ENCODE peak calls at places on chromosome 12, in four cellular contexts. One of them, this sample, is unnamed.

GRCh38 chr12:82817368-82817767 is 130.7 kb downstream of the TMTC2 start:
- DNase-seq in uterus: no peak
- DNase-seq in sigmoid colon: no peak
- DNase-seq in K562: no peak
- DNase-seq in this sample: no peak

GRCh38 chr12:55072093-55072492 is 52.3 kb downstream of the NEUROD4 start:
- DNase-seq in uterus: no peak
- DNase-seq in sigmoid colon: no peak
- DNase-seq in K562: peak
- DNase-seq in this sample: peak

GRCh38 chr12:123771261-123771660 is 9.2 kb downstream of the DNAH10 start:
- DNase-seq in sigmoid colon: no peak
- DNase-seq in K562: no peak
- DNase-seq in uterus: no peak
- DNase-seq in this sample: no peak

GRCh38 chr12:30928356-30929264 is 2.1 kb downstream of the TSPAN11 start:
- DNase-seq in uterus: no peak
- DNase-seq in K562: no peak
- DNase-seq in sigmoid colon: no peak
- DNase-seq in this sample: no peak

GRCh38 chr12:6890789-6891624 is 13.6 kb upstream of the LRRC23 start:
- DNase-seq in sigmoid colon: peak
- DNase-seq in K562: peak
- DNase-seq in uterus: peak
- DNase-seq in this sample: peak

GRCh38 chr12:69901141-69901900 is 76.3 kb downstream of the MYRFL start:
- DNase-seq in sigmoid colon: no peak
- DNase-seq in K562: no peak
- DNase-seq in uterus: no peak
- DNase-seq in this sample: no peak

GRCh38 chr12:82426081-82426480 is 67.8 kb downstream of the METTL25 start:
- DNase-seq in K562: no peak
- DNase-seq in sigmoid colon: no peak
- DNase-seq in uterus: no peak
- DNase-seq in this sample: no peak

GRCh38 chr12:66279127-66279712 is 23.1 kb upstream of the HELB start:
- DNase-seq in sigmoid colon: no peak
- DNase-seq in uterus: no peak
- DNase-seq in K562: peak
- DNase-seq in this sample: peak

GRCh38 chr12:124686001-124686884 is 118.8 kb upstream of the NCOR2 start:
- DNase-seq in uterus: no peak
- DNase-seq in sigmoid colon: no peak
- DNase-seq in K562: peak
- DNase-seq in this sample: peak

GRCh38 chr12:21642707-21643389 is 14.8 kb downstream of the LDHB start:
- DNase-seq in uterus: no peak
- DNase-seq in K562: no peak
- DNase-seq in sigmoid colon: no peak
- DNase-seq in this sample: no peak

GRCh38 chr12:32012249-32012785 is 53.1 kb downstream of the RESF1 start:
- DNase-seq in sigmoid colon: no peak
- DNase-seq in uterus: no peak
- DNase-seq in K562: no peak
- DNase-seq in this sample: no peak

GRCh38 chr12:100199347-100200136 is 1.1 kb upstream of the ACTR6 start:
- DNase-seq in uterus: peak
- DNase-seq in K562: peak
- DNase-seq in sigmoid colon: peak
- DNase-seq in this sample: peak
- TF ChIP-seq POLR2A in uterus: no peak
- TF ChIP-seq POLR2A in K562: peak
- TF ChIP-seq POLR2A in sigmoid colon: no peak
- TF ChIP-seq POLR2A in this sample: no peak

GRCh38 chr12:71312767-71313375 is 126.7 kb upstream of the LGR5 start:
- DNase-seq in sigmoid colon: no peak
- DNase-seq in uterus: no peak
- DNase-seq in K562: no peak
- DNase-seq in this sample: no peak
- TF ChIP-seq POLR2A in sigmoid colon: no peak
- TF ChIP-seq POLR2A in uterus: no peak
- TF ChIP-seq POLR2A in K562: no peak
- TF ChIP-seq POLR2A in this sample: no peak

DNA sequence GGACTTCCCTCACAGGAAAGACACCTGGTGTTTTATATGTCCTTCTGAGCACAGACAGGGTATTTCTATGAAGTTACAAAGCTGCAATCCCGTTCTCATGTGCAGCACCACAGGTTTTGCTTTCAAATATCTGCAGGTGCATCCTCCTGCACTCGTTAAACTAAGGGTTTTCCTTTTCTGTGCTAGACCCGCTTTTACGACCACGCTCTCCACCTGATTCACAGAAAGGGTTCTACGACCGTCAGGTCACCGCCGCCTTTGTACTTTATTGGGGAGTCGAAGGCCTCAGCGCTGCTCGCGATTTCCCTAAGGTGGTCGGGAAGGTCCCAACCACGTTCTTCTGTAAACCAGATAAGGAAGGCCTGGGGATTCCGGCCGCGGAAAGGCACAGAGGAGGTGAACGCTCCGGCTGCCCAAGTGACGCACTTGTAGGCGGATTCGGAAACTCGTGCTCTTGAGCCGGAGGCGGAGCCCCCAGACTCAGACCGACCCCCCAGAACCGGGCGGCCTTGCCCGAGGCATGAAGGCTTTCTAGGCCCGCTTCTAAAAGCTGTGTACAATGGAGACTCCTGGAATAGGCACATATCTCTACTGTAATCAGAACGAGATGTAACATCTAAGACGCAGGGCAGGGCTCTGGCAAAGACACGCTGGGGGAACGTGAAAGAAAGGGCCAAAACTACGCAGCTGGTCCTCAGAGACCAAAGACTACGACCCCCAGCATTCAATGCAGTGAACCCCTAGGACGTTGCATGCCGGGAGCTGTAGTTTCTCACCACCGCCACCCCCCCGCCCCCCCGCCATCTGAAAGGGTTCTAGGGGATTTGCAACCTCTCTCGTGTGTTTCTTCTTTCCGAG is 930 bp upstream of the HSP90B1 start:
- DNase-seq in uterus: peak
- DNase-seq in sigmoid colon: peak
- DNase-seq in K562: peak
- DNase-seq in this sample: peak
- TF ChIP-seq POLR2A in uterus: peak
- TF ChIP-seq POLR2A in sigmoid colon: peak
- TF ChIP-seq POLR2A in K562: peak
- TF ChIP-seq POLR2A in this sample: peak

DNA sequence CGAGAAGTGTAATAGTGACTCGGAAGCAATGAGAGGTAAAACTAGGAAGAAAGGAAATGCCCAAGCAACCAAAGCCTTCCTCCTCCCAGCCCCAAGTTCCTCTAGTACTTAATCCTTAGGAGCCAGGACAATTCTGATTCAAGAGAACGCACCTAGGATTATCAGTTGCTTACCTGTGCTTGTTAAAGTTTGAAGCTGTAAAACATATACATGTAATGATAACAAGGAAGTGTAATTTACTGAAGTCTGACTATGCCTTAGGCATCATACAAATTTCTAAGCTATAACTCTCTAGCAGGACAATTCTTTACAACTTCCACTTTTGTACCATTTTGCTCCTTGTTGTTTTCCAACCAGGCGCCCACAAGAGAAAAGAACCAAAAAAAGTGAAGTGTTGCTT is 92.8 kb upstream of the OSBPL8 start:
- DNase-seq in sigmoid colon: no peak
- DNase-seq in K562: no peak
- DNase-seq in uterus: no peak
- DNase-seq in this sample: no peak
- TF ChIP-seq POLR2A in sigmoid colon: no peak
- TF ChIP-seq POLR2A in K562: no peak
- TF ChIP-seq POLR2A in uterus: no peak
- TF ChIP-seq POLR2A in this sample: no peak

DNA sequence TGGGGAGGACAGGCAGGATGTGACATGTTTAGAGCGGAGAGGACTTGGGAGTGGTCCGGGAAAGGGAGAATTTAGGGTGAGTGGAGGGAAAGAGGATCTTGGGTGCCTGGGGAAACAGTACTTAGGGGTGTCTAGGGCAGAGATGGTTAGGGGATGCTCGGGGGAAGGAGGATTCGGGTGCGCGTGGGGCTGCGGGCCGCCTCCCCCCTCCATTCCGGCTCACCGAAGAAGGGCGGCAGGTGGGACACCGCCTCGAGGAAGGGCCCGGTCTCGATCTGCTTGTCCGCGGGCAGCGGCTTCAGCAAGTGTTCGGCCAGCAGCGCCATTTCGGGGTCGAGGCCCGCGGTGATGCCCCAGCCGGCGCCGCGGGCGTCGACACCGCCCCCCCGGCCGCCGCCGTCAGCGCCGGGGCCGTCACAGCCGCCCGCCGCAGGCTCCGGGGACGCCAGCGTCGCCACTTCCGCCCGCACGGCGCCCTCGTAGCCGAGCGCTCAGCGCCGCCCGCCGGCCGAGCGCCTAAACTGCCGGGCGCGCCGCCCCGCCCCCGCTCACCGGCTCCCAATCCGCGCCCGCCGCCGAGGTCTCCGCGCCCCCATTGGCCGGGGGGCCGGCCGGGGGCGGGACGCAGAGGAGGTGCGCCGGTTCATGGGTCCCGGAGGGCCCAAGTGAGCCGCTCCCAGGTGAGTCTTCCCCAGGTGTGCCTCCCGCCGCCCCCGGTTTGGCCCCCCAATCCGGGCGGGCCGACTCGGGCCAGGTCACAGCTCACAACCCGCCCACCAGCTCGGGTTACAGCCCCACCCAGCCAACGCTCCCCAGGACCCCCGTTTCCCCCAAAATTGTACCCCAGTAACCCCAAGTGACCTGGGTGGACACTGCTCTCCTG is at the start of gene GLTP:
- DNase-seq in K562: peak
- DNase-seq in sigmoid colon: peak
- DNase-seq in uterus: peak
- DNase-seq in this sample: peak
- TF ChIP-seq POLR2A in K562: no peak
- TF ChIP-seq POLR2A in sigmoid colon: no peak
- TF ChIP-seq POLR2A in uterus: peak
- TF ChIP-seq POLR2A in this sample: peak

GRCh38 chr12:110613771-110614684 is at the start of gene TCTN1:
- DNase-seq in uterus: peak
- DNase-seq in sigmoid colon: peak
- DNase-seq in K562: peak
- DNase-seq in this sample: peak
- TF ChIP-seq POLR2A in uterus: peak
- TF ChIP-seq POLR2A in sigmoid colon: no peak
- TF ChIP-seq POLR2A in K562: peak
- TF ChIP-seq POLR2A in this sample: peak

This sample was measured in erythroblast.